ENCODE peak calls at places on chromosome 5, in six cellular contexts. Q is K562, R is A549, J is HepG2, S is GM12878, X is endothelial cell of umbilical vein. T is an unnamed sample.

GRCh38 chr5:5330723-5331530 is 91.5 kb upstream of the ICE1 start:
- DNase-seq in Q (no peak), R (no peak), S (no peak), J (no peak), X (no peak), T (no peak)

GRCh38 chr5:158450761-158451160 is 591.8 kb upstream of the CLINT1 start:
- DNase-seq in Q (no peak), J (no peak), R (no peak), X (no peak), S (no peak), T (no peak)

GRCh38 chr5:119063579-119064379 is 7.1 kb upstream of the DMXL1 start:
- DNase-seq in R (peak), J (peak), S (no peak), Q (peak), X (no peak), T (peak)

GRCh38 chr5:24094081-24094480 is 550.7 kb downstream of the CDH10 start:
- DNase-seq in X (no peak), S (no peak), Q (no peak), J (no peak), R (no peak), T (no peak)

GRCh38 chr5:164377746-164378145 is 872.3 kb downstream of the MAT2B start:
- DNase-seq in R (no peak), J (no peak), S (no peak), X (no peak), Q (no peak), T (no peak)

GRCh38 chr5:7815757-7816534 is 35.0 kb downstream of the CFAP90 start:
- DNase-seq in S (peak), R (peak), J (peak), Q (peak), X (peak), T (peak)

GRCh38 chr5:56840597-56840996 is 25.2 kb downstream of the MAP3K1 start:
- DNase-seq in X (no peak), J (no peak), S (peak), R (no peak), Q (no peak), T (no peak)

GRCh38 chr5:73298251-73299016 is 125.4 kb downstream of the TMEM174 start:
- DNase-seq in R (no peak), Q (no peak), J (no peak), S (no peak), X (no peak), T (no peak)

GRCh38 chr5:82447913-82448312 is 169.8 kb upstream of the RPS23 start:
- DNase-seq in R (no peak), S (no peak), X (no peak), Q (no peak), J (no peak), T (no peak)

GRCh38 chr5:176616520-176616919 is 6.6 kb upstream of the GPRIN1 start:
- DNase-seq in J (no peak), R (no peak), S (no peak), X (no peak), Q (no peak), T (no peak)

GRCh38 chr5:154482528-154483449 is 4.8 kb upstream of the HAND1 start:
- DNase-seq in J (no peak), Q (peak), R (no peak), X (no peak), S (no peak), T (no peak)

GRCh38 chr5:27020965-27021364 is 17.4 kb downstream of the CDH9 start:
- DNase-seq in R (peak), S (no peak), J (peak), Q (peak), X (no peak), T (peak)

GRCh38 chr5:41414598-41414997 is 95.8 kb downstream of the PLCXD3 start:
- DNase-seq in J (peak), Q (peak), X (peak), R (peak), S (no peak), T (no peak)

GRCh38 chr5:11164456-11165286 is 403.6 kb upstream of the DAP start:
- DNase-seq in S (no peak), X (no peak), R (no peak), Q (no peak), J (no peak), T (no peak)

GRCh38 chr5:124330595-124330994 is 415.8 kb downstream of the ZNF608 start:
- DNase-seq in S (no peak), J (no peak), X (no peak), R (no peak), Q (no peak), T (no peak)

GRCh38 chr5:172504736-172505402 is 50.5 kb upstream of the SH3PXD2B start:
- DNase-seq in X (no peak), R (no peak), J (no peak), Q (no peak), S (no peak), T (no peak)

GRCh38 chr5:179867079-179867465 is 8.5 kb upstream of the MRNIP start:
- DNase-seq in J (no peak), Q (no peak), X (no peak), R (no peak), S (no peak), T (no peak)

GRCh38 chr5:120388016-120388781 is 75.9 kb upstream of the PRR16 start:
- DNase-seq in J (no peak), S (no peak), Q (no peak), R (no peak), X (peak), T (peak)

GRCh38 chr5:135447298-135447929 is at the start of gene DCANP1:
- DNase-seq in Q (no peak), X (no peak), R (no peak), S (no peak), J (no peak), T (no peak)

GRCh38 chr5:62149894-62150293 is 156.1 kb upstream of the KIF2A start:
- DNase-seq in R (no peak), X (no peak), J (no peak), Q (no peak), S (no peak), T (peak)

GRCh38 chr5:53542917-53543316 is 17.5 kb upstream of the NDUFS4 start:
- DNase-seq in Q (peak), R (no peak), S (no peak), J (no peak), X (no peak), T (peak)

GRCh38 chr5:178832618-178833201 is 27.0 kb upstream of the ZNF354B start:
- DNase-seq in X (no peak), R (no peak), J (no peak), Q (peak), S (no peak), T (no peak)

GRCh38 chr5:58077966-58078365 is 381.9 kb downstream of the PLK2 start:
- DNase-seq in J (no peak), R (no peak), X (no peak), Q (no peak), S (no peak), T (no peak)

GRCh38 chr5:148653840-148654781 is at the start of gene HTR4:
- DNase-seq in J (no peak), Q (no peak), R (no peak), S (no peak), X (no peak), T (peak)

GRCh38 chr5:126100767-126101166 is 322.4 kb upstream of the GRAMD2B start:
- DNase-seq in J (no peak), Q (no peak), S (no peak), R (peak), X (peak), T (peak)

GRCh38 chr5:134533115-134533815 is 7.8 kb downstream of the JADE2 start:
- DNase-seq in J (no peak), S (no peak), Q (no peak), R (no peak), X (no peak), T (peak)

GRCh38 chr5:97231025-97231636 is 48.1 kb upstream of the RIOK2 start:
- DNase-seq in X (peak), Q (peak), J (peak), R (peak), S (peak), T (peak)

GRCh38 chr5:51013036-51013435 is 346.6 kb downstream of the PARP8 start:
- DNase-seq in X (no peak), Q (no peak), R (no peak), S (no peak), J (no peak), T (no peak)

GRCh38 chr5:74182603-74183002 is 457.9 kb downstream of the ENC1 start:
- DNase-seq in X (no peak), S (no peak), Q (no peak), R (no peak), J (no peak), T (no peak)

GRCh38 chr5:148922606-148923005 is 96.2 kb downstream of the ADRB2 start:
- DNase-seq in S (peak), X (no peak), J (no peak), Q (no peak), R (no peak), T (no peak)

DNA sequence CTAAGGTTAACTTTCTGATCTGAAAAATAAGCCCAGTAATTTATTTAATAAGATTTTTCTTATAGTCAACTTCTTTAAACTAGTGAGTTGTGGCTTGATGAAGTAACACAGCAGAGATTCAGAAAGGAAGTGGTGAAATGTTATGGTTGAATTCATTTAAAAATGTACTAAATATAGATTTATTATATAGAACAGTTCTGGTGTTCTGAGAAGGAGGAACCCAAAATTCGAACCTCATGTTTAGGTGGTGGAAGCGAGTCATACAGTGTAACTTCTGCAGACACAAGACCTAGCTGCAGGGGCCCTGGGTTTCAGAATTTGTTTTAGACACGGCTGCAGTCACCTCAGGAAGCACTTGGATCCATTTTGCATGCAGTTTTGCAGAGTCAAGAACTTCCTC is 188.2 kb downstream of the TRIO start:
- DNase-seq in R (no peak), Q (no peak), J (no peak), X (no peak), S (no peak), T (peak)
- TF ChIP-seq MAX in R (no peak), Q (no peak), J (no peak), X (no peak), S (no peak), T (no peak)

DNA sequence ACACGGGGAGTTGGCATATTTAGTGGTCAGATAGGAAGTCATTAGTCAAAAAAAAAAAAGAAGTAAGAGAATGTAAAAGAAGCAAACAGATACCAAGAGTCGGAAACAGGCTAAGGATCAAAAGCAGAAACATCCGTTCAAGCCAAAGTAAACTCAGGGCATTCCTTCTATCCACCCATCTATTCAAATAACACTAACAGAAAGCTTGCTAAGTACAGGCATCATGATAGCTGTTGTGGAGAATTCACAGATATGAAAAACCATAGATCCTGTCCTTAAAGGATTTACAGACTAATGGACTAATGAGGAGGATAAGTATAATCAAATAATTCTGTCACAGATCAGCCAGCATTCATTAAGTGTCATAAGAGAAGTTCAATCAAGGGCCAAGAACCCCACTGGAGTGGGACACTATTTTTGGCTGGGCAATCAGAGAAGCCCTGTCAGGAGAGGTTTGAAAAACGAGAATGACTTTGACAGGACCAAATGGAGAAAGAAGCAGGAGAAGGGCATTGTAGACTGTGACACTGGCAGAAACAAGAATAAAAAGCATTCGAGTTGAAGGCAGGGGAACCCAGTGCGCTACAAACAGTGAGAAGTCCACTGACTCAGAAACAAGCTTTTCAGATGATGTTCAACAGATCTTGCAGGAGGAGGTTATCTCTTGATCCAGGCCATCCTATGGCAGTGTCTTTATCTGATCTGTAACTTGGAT is 154.2 kb upstream of the TSLP start:
- DNase-seq in S (no peak), R (no peak), X (no peak), J (no peak), Q (no peak), T (no peak)
- TF ChIP-seq MYC in S (no peak), R (no peak), X (no peak), J (no peak), Q (no peak), T (no peak)

GRCh38 chr5:140564196-140565023 is at the start of the genes APBB3 and SLC35A4:
- DNase-seq in S (peak), R (peak), X (peak), J (peak), Q (peak), T (peak)
- TF ChIP-seq POLR2A in S (peak), R (peak), X (peak), J (peak), Q (peak), T (peak)

DNA sequence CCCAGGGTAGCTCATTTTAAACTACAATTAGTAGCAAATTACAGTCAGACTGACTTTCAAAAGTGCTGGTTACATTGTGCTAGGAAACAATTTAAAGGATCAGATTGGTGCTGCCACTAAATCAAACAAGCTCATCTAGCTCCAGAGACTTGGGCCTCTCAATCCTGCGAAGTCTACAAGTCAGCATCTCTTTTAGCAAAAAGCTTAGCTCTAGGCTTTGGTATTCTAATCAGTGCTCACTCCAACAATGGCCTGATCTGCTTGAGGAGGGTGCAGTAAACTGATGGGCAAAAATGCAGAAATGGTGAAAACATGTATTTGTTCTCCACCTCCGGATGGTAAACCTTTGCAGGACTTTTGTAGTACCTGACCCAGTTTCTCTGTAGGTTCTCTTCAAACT is 47.0 kb upstream of the SEMA6A start:
- DNase-seq in X (no peak), S (no peak), Q (no peak), J (no peak), R (no peak), T (no peak)
- TF ChIP-seq MAX in X (no peak), S (no peak), Q (no peak), J (no peak), R (no peak), T (no peak)

DNA sequence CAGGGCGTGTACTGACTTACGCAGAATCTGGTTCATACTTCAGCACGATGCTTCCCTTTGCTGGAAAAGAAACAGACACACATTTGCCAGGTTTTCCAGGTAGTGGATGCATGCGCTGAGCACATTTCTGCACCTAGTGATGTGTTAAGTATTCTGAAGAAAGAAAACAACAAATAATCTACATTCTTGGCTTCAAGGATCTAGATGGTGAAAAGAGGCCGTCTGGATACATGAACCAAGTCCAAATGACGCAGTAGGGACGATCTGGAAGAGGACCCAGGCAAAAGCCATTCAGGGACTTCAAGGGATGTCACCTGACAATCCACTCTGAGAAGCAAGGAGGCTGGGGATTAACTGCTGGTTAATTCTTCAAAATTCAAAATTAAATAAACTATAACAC is 30.4 kb downstream of the NSUN2 start:
- DNase-seq in R (no peak), S (no peak), Q (no peak), X (no peak), J (no peak), T (no peak)
- TF ChIP-seq MYC in R (no peak), S (no peak), Q (no peak), X (no peak), J (no peak), T (no peak)

GRCh38 chr5:37840036-37840909 is at the start of gene GDNF:
- DNase-seq in Q (no peak), S (no peak), X (peak), R (peak), J (peak), T (no peak)
- TF ChIP-seq POLR2A in Q (no peak), S (no peak), X (no peak), R (no peak), J (no peak), T (no peak)

DNA sequence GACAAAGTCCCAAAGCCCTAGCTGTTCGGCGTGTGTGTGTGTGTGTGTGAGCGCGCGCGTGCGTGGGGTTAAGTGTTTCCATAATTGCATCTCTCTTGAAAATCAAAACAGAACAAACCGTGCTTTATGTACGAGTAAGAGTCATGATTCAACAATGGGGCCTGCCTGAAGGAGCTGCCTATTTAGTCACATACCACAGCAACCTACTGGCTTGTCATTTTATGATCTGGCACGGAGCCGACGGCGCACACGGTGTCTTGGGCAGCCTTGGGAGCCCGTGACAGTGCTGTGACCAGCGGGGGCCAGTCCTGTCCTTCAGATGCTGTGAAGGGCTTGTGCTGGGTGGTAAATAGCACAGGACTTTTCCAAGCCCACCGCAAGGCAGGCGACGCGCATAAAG is 270.4 kb upstream of the IRX1 start:
- DNase-seq in R (no peak), Q (no peak), S (no peak), J (no peak), X (no peak), T (no peak)
- TF ChIP-seq MAX in R (no peak), Q (no peak), S (no peak), J (no peak), X (no peak), T (no peak)